ENCODE peak calls at places on chromosomes 16 and 17, in five cellular contexts. E is HCEC 1CT; C is CD8-positive, alpha-beta memory T cell; L is HS-5; U is ACHN. D is an unnamed sample.

GRCh38 chr17:71438631-71439146 is 682.1 kb upstream of the SOX9 start:
- DNase-seq in E (peak), C (no peak), L (peak), U (peak), D (no peak)

GRCh38 chr16:2149630-2150417 is 1.4 kb downstream of the RAB26 start:
- DNase-seq in E (no peak), C (no peak), L (no peak), U (peak), D (no peak)

GRCh38 chr17:55492951-55493350 is 18.3 kb downstream of the SMIM36 start:
- DNase-seq in E (no peak), C (no peak), L (no peak), U (no peak), D (no peak)

GRCh38 chr17:6071528-6072065 is 1.4 kb downstream of the WSCD1 start:
- DNase-seq in E (no peak), C (no peak), L (no peak), U (no peak), D (no peak)

GRCh38 chr17:51439395-51440229 is 179.3 kb downstream of the UTP18 start:
- DNase-seq in E (no peak), C (no peak), L (no peak), U (no peak), D (no peak)

GRCh38 chr16:88358033-88358481 is 24.7 kb upstream of the ZNF469 start:
- DNase-seq in E (no peak), C (no peak), L (no peak), U (no peak), D (no peak)

GRCh38 chr16:2061526-2061925 is 13.7 kb downstream of the TSC2 start:
- DNase-seq in E (no peak), C (no peak), L (no peak), U (no peak), D (no peak)

GRCh38 chr16:35431829-35432663 is 1972.6 kb downstream of the TP53TG3F start:
- DNase-seq in E (no peak), C (no peak), L (no peak), U (peak), D (no peak)